ENCODE peak calls at places on chromosomes 6 and 20, in eight cellular contexts. N is A549, T is tibial nerve, A is ovary, Q is H1, B is HepG2, E is K562, V is transverse colon. O is an unnamed sample.
A peak's percentile ranks its signal among the peaks of the same experiment; 100 is the strongest.

GRCh38 chr20:17628101-17628841 is 53.8 kb downstream of the RRBP1 start:
- DNase-seq in B (no peak), Q (no peak), V (no peak), E (no peak), N (no peak), A (peak; percentile 21), T (no peak), O (no peak)

GRCh38 chr6:36039113-36039512 is 11.5 kb downstream of the MAPK14 start:
- DNase-seq in A (no peak), N (peak; percentile 8), B (peak; percentile 83), E (no peak), Q (no peak), T (no peak), V (no peak), O (no peak)

GRCh38 chr6:19805146-19805515 is 32.0 kb upstream of the ID4 start:
- DNase-seq in Q (no peak), A (no peak), N (peak; percentile 22), T (no peak), E (no peak), V (no peak), B (peak; percentile 27), O (no peak)

GRCh38 chr20:23477223-23477622 is 13.7 kb upstream of the CST8 start:
- DNase-seq in N (no peak), V (no peak), E (no peak), B (no peak), A (no peak), Q (no peak), T (no peak), O (no peak)

GRCh38 chr6:41647061-41647511 is 8.8 kb downstream of the MDFI start:
- DNase-seq in A (no peak), T (no peak), E (no peak), V (no peak), N (no peak), Q (no peak), B (no peak), O (no peak)

GRCh38 chr6:139544699-139545052 is 170.2 kb upstream of the CITED2 start:
- DNase-seq in V (no peak), N (no peak), E (no peak), T (no peak), B (no peak), A (no peak), Q (no peak), O (no peak)

GRCh38 chr6:41408982-41409381 is 73.6 kb downstream of the NCR2 start:
- DNase-seq in A (no peak), V (no peak), N (no peak), E (no peak), T (no peak), Q (no peak), B (no peak), O (no peak)

GRCh38 chr20:16541226-16541625 is 32.0 kb downstream of the KIF16B start:
- DNase-seq in N (no peak), E (no peak), V (no peak), B (no peak), A (no peak), Q (no peak), T (no peak), O (no peak)

GRCh38 chr6:45946887-45947286 is 68.8 kb downstream of the CLIC5 start:
- DNase-seq in A (no peak), V (no peak), Q (no peak), B (no peak), N (no peak), E (no peak), T (no peak), O (no peak)

GRCh38 chr6:45949256-45949655 is 66.4 kb downstream of the CLIC5 start:
- DNase-seq in B (no peak), T (no peak), N (no peak), E (no peak), A (no peak), V (peak; percentile 18), Q (no peak), O (no peak)

GRCh38 chr6:45947807-45948206 is 67.9 kb downstream of the CLIC5 start:
- DNase-seq in E (no peak), B (no peak), N (no peak), V (no peak), A (no peak), T (no peak), Q (no peak), O (no peak)

GRCh38 chr6:45942953-45943352 is 72.7 kb downstream of the CLIC5 start:
- DNase-seq in Q (no peak), T (no peak), N (no peak), V (no peak), E (no peak), A (no peak), B (no peak), O (no peak)

GRCh38 chr6:45946352-45946751 is 69.3 kb downstream of the CLIC5 start:
- DNase-seq in N (peak; percentile 3), B (peak; percentile 25), A (peak; percentile 46), T (peak; percentile 50), Q (no peak), E (no peak), V (no peak), O (no peak)
- TF ChIP-seq CTCF in N (no peak), B (peak; percentile 48), A (no peak), T (no peak), Q (peak; percentile 55), E (peak; percentile 59), V (no peak), O (peak; percentile 17)

DNA sequence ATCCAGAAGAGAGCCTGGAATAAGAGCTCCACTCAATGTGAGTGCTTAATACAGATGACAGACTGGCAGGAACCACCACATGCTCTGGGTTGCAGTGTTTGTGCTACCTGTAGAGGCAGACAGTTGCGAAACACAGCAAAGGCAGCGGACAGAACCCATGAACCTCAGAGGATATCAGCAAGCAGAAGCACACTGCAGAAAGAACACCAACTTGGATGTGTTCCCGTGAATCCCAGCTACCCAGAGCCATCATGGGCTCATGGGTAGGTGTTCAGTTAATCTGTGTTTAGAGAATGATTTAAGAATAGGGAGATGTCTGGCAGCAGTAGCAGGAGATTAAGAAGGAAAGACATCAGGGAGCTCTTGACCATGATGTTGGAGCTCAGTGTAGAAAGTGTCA is 133.3 kb upstream of the FOXQ1 start:
- DNase-seq in E (no peak), B (peak; percentile 76), A (no peak), T (no peak), N (no peak), Q (no peak), V (no peak), O (no peak)
- TF ChIP-seq EP300 in E (no peak), B (no peak), A (no peak), T (no peak), N (no peak), Q (no peak), V (no peak), O (no peak)

DNA sequence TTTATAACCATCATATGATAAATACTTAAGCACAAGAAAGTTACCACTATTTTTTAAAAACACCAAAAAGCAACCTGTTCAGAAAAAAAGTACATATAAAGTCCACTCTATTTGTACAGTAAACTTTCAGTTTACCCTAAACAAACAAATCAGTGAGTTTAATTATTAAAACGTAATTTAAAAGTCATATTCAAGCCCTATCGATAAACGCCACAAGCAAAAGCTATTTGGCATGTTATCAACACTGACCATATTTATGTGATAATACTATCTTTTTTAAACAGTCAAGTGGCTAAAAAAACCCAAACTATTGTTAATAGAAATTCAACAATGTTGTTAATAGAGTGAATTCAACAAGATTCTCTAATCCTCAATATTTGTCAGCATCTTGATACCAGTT is 1.9 kb downstream of the KATNA1 start:
- DNase-seq in A (no peak), B (no peak), N (no peak), V (no peak), T (no peak), E (peak; percentile 19), Q (no peak), O (no peak)
- H3K4me3 ChIP-seq in A (no peak overlapping the region), B (peak overlapping the region; percentile 74), N (peak overlapping the region; percentile 60), V (no peak overlapping the region), T (no peak overlapping the region), E (peak overlapping the region; percentile 78), Q (peak overlapping the region; percentile 93), O (peak overlapping the region; percentile 86)

GRCh38 chr6:4658486-4658885 is 117.7 kb upstream of the CDYL start:
- DNase-seq in Q (no peak), V (no peak), N (no peak), A (no peak), T (no peak), E (no peak), B (no peak), O (no peak)
- TF ChIP-seq CTCF in Q (no peak), V (no peak), N (no peak), A (no peak), T (no peak), E (no peak), B (no peak), O (no peak)